ENCODE peak calls at places on chromosomes 11 and 22, in ten cellular contexts. F, E, J, A, V, M, C, Y, Z and W are unnamed samples.

GRCh38 chr22:35986085-35986484 is 42.5 kb downstream of the RBFOX2 start:
- DNase-seq in F (no peak), E (no peak), J (no peak), A (no peak), V (no peak), M (no peak), C (no peak), Y (no peak), Z (no peak), W (no peak)

GRCh38 chr22:23626286-23626975 is 5.7 kb downstream of the DRICH1 start:
- DNase-seq in F (no peak), E (no peak), J (no peak), A (no peak), V (no peak), M (no peak), C (no peak), Y (no peak), Z (no peak), W (no peak)

GRCh38 chr22:26893034-26893710 is 235.8 kb downstream of the MIAT start:
- DNase-seq in F (no peak), E (no peak), J (no peak), A (no peak), V (no peak), M (no peak), C (no peak), Y (no peak), Z (no peak), W (no peak)

GRCh38 chr22:21940521-21940920 is 12.1 kb downstream of the PPM1F start:
- DNase-seq in F (no peak), E (no peak), J (no peak), A (no peak), V (no peak), M (no peak), C (no peak), Y (no peak), Z (no peak), W (no peak)

GRCh38 chr11:11057472-11057854 is 199.6 kb upstream of the ZBED5 start:
- DNase-seq in F (no peak), E (no peak), J (no peak), A (no peak), V (no peak), M (no peak), C (no peak), Y (no peak), Z (no peak), W (no peak)

GRCh38 chr22:48263791-48264351 is 1501.4 kb downstream of the TBC1D22A start:
- DNase-seq in F (no peak), E (no peak), J (no peak), A (no peak), V (no peak), M (no peak), C (no peak), Y (no peak), Z (no peak), W (no peak)

GRCh38 chr22:20479612-20480196 is 15.9 kb downstream of the KLHL22 start:
- DNase-seq in F (no peak), E (no peak), J (no peak), A (no peak), V (no peak), M (peak; percentile 26), C (no peak), Y (no peak), Z (no peak), W (no peak)

GRCh38 chr11:122068096-122068495 is 47.9 kb downstream of the BLID start:
- DNase-seq in F (no peak), E (no peak), J (no peak), A (no peak), V (no peak), M (peak; percentile 33), C (no peak), Y (no peak), Z (no peak), W (no peak)

GRCh38 chr11:35276396-35276795 is 137.4 kb downstream of the CD44 start:
- DNase-seq in F (no peak), E (no peak), J (no peak), A (no peak), V (no peak), M (no peak), C (no peak), Y (no peak), Z (no peak), W (peak; percentile 60)

GRCh38 chr11:67545280-67545679 is 22.0 kb upstream of the CABP2 start:
- DNase-seq in F (no peak), E (peak; percentile 84), J (no peak), A (peak; percentile 57), V (no peak), M (no peak), C (no peak), Y (peak; percentile 36), Z (no peak), W (no peak)

GRCh38 chr11:69475141-69475865 is 6.2 kb upstream of the LINC01488 start:
- DNase-seq in F (no peak), E (no peak), J (no peak), A (peak; percentile 29), V (no peak), M (no peak), C (peak; percentile 50), Y (no peak), Z (no peak), W (no peak)

GRCh38 chr11:12674936-12675696 is 895 bp downstream of the TEAD1 start:
- DNase-seq in F (no peak), E (peak; percentile 44), J (no peak), A (peak; percentile 63), V (no peak), M (no peak), C (peak; percentile 65), Y (peak; percentile 39), Z (peak; percentile 53), W (no peak)

GRCh38 chr11:36751251-36751839 is 153.3 kb upstream of the RAG2 start:
- DNase-seq in F (no peak), E (no peak), J (no peak), A (no peak), V (no peak), M (no peak), C (no peak), Y (no peak), Z (no peak), W (no peak)

GRCh38 chr11:64742087-64742939 is 1.6 kb downstream of the RASGRP2 start:
- DNase-seq in F (no peak), E (peak; percentile 72), J (no peak), A (no peak), V (no peak), M (peak; percentile 16), C (no peak), Y (peak; percentile 54), Z (no peak), W (peak; percentile 60)

GRCh38 chr22:50423956-50424355 is 50.9 kb downstream of the SBF1 start:
- DNase-seq in F (no peak), E (no peak), J (no peak), A (peak; percentile 47), V (no peak), M (no peak), C (no peak), Y (no peak), Z (no peak), W (no peak)

GRCh38 chr11:119206512-119207299 is 567 bp downstream of the CBL start:
- DNase-seq in F (no peak), E (peak; percentile 73), J (no peak), A (no peak), V (no peak), M (peak; percentile 30), C (peak; percentile 72), Y (peak; percentile 68), Z (peak; percentile 56), W (peak; percentile 73)

DNA sequence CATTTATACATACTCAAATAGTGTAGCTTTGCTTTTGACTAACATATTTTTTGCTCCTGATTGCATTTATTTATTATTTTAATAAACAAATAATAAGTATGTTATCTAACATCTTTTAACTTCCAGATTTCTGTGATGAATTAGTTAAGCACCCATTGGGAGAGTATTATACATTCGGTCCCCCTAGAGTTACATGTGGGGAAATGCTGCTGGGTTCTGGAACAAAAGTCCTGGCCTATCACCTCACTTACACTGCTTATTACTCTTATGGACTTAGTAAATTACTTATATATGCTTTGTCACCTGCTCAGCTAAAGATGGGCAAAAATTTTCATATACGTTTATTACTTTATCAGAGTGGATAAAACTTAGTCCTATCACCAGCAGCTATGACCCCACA is 1163.0 kb downstream of the FAM181B start:
- DNase-seq in F (no peak), E (no peak), J (no peak), A (no peak), V (no peak), M (no peak), C (no peak), Y (no peak), Z (no peak), W (no peak)
- TF ChIP-seq CTCF in F (no peak), E (no peak), J (no peak), A (no peak), V (no peak), M (no peak), C (no peak), Y (no peak), Z (no peak), W (no peak)

GRCh38 chr11:102007567-102008437 is 39.4 kb upstream of the CFAP300 start:
- DNase-seq in F (peak; percentile 25), E (peak; percentile 12), J (peak; percentile 4), A (no peak), V (peak; percentile 24), M (peak; percentile 58), C (no peak), Y (no peak), Z (no peak), W (no peak)
- TF ChIP-seq CTCF in F (peak; percentile 66), E (peak; percentile 56), J (peak; percentile 45), A (peak; percentile 55), V (peak; percentile 21), M (peak; percentile 39), C (peak; percentile 63), Y (peak; percentile 34), Z (peak; percentile 38), W (peak; percentile 68)

GRCh38 chr22:45340323-45340722 is 30.6 kb downstream of the FAM118A start:
- DNase-seq in F (no peak), E (no peak), J (no peak), A (no peak), V (no peak), M (no peak), C (no peak), Y (no peak), Z (no peak), W (no peak)
- TF ChIP-seq CTCF in F (no peak), E (no peak), J (no peak), A (no peak), V (no peak), M (no peak), C (no peak), Y (no peak), Z (no peak), W (no peak)

DNA sequence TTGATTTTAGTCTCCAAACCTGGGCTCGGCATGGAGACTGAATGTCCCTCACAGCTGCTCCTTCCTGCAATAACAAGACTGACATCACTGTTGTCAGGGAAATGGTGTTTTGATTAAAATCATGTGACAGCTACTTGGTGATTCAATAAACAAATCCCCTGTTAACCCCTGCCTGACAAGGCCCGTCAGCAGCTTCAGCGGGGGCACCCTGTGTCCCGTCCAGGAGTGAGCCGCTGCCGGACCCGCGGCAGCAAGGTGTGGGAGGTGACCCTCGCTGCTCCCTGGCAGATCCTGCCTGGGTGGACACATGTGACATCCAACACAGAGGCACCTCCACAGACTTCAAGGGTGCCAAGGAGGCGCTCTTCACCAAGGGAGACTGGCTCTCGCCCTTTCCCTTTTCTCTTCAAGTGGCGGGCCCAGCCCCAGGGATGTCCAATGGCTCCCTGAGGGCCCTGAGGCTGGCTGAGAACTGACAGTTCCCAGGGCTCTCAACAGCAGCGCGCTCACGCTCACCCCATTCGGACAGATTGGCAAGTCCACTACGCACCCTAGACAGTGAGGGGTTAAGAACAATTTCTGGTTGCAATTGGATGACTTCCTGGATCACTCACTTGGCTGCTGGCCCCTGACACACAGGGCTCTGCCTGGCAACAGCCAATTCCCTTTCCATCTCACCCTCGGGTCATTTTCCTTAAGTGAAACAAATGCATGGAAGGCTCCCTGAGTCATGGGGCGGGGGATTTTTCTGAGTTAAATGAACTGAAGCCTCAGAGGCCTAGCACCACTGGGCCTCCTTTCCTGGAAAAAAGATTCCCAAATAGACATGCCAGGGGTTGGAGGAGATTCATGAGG is 30.7 kb downstream of the PPP2R1B start:
- DNase-seq in F (no peak), E (no peak), J (peak; percentile 96), A (peak; percentile 78), V (peak; percentile 93), M (peak; percentile 97), C (peak; percentile 85), Y (no peak), Z (peak; percentile 93), W (no peak)
- TF ChIP-seq CTCF in F (no peak), E (no peak), J (no peak), A (no peak), V (no peak), M (no peak), C (no peak), Y (no peak), Z (no peak), W (no peak)